ENCODE peak calls at places on chromosomes 3 and 15, in six cellular contexts. U is transverse colon; F is CD8-positive, alpha-beta memory T cell; Y is IMR-90; C is GM23248; S is psoas muscle. Z is an unnamed sample.

GRCh38 chr3:112358311-112358780 is 25.4 kb downstream of the CD200 start:
- DNase-seq in U (no peak), F (no peak), Y (peak), C (no peak), S (no peak), Z (no peak)

GRCh38 chr3:106552401-106553043 is 683.7 kb upstream of the CBLB start:
- DNase-seq in U (no peak), F (no peak), Y (no peak), C (no peak), S (no peak), Z (no peak)

GRCh38 chr3:141992512-141992911 is 116.1 kb downstream of the ATP1B3 start:
- DNase-seq in U (no peak), F (no peak), Y (no peak), C (no peak), S (no peak), Z (no peak)

GRCh38 chr3:194487289-194488006 is 646 bp upstream of the ATP13A3 start:
- DNase-seq in U (peak), F (peak), Y (no peak), C (peak), S (peak), Z (no peak)

GRCh38 chr3:81521855-81522254 is 239.6 kb downstream of the GBE1 start:
- DNase-seq in U (no peak), F (no peak), Y (no peak), C (no peak), S (no peak), Z (no peak)

GRCh38 chr3:176505878-176506621 is 691.2 kb downstream of the TBL1XR1 start:
- DNase-seq in U (no peak), F (no peak), Y (no peak), C (no peak), S (no peak), Z (no peak)

GRCh38 chr15:88606437-88606794 is 14.7 kb upstream of the AEN start:
- DNase-seq in U (no peak), F (no peak), Y (no peak), C (no peak), S (no peak), Z (no peak)

GRCh38 chr3:101182734-101183133 is 137.6 kb downstream of the IMPG2 start:
- DNase-seq in U (no peak), F (no peak), Y (peak), C (peak), S (no peak), Z (peak)

GRCh38 chr3:73549071-73549600 is 75.6 kb downstream of the PDZRN3 start:
- DNase-seq in U (no peak), F (no peak), Y (no peak), C (no peak), S (no peak), Z (no peak)

GRCh38 chr3:60774617-60775016 is 476.6 kb downstream of the FHIT start:
- DNase-seq in U (no peak), F (no peak), Y (no peak), C (no peak), S (no peak), Z (peak)

GRCh38 chr15:68383161-68384074 is 48.5 kb downstream of the ITGA11 start:
- DNase-seq in U (peak), F (peak), Y (peak), C (peak), S (no peak), Z (no peak)

GRCh38 chr15:91271565-91272153 is 171.6 kb downstream of the SV2B start:
- DNase-seq in U (peak), F (peak), Y (peak), C (peak), S (no peak), Z (peak)

GRCh38 chr3:9901967-9902366 is 681 bp upstream of the IL17RE start:
- DNase-seq in U (no peak), F (peak), Y (no peak), C (no peak), S (no peak), Z (no peak)

GRCh38 chr3:99339222-99339621 is 299.2 kb upstream of the COL8A1 start:
- DNase-seq in U (no peak), F (no peak), Y (no peak), C (no peak), S (no peak), Z (no peak)

GRCh38 chr15:46365612-46366011 is 730.8 kb downstream of the SQOR start:
- DNase-seq in U (no peak), F (no peak), Y (no peak), C (peak), S (no peak), Z (no peak)

GRCh38 chr3:8442993-8443670 is 58.5 kb upstream of the LMCD1 start:
- DNase-seq in U (no peak), F (no peak), Y (no peak), C (peak), S (no peak), Z (peak)

GRCh38 chr3:100457811-100458210 is 34.6 kb upstream of the TMEM45A start:
- DNase-seq in U (no peak), F (no peak), Y (no peak), C (no peak), S (no peak), Z (no peak)

GRCh38 chr3:16249336-16249735 is 15.4 kb downstream of the DPH3 start:
- DNase-seq in U (no peak), F (no peak), Y (peak), C (peak), S (no peak), Z (peak)

GRCh38 chr15:59388670-59389069 is 16.0 kb upstream of the MYO1E start:
- DNase-seq in U (no peak), F (no peak), Y (peak), C (peak), S (no peak), Z (no peak)

GRCh38 chr3:78645628-78646310 is 1122.0 kb downstream of the ROBO1 start:
- DNase-seq in U (no peak), F (no peak), Y (peak), C (peak), S (no peak), Z (peak)

GRCh38 chr3:185067173-185067572 is 85.7 kb downstream of the C3orf70 start:
- DNase-seq in U (no peak), F (no peak), Y (no peak), C (no peak), S (no peak), Z (no peak)

GRCh38 chr3:34419801-34420200 is 621.4 kb downstream of the PDCD6IP start:
- DNase-seq in U (no peak), F (no peak), Y (no peak), C (peak), S (no peak), Z (peak)

GRCh38 chr3:57029924-57030323 is 30.5 kb upstream of the SPATA12 start:
- DNase-seq in U (no peak), F (no peak), Y (no peak), C (no peak), S (no peak), Z (no peak)

GRCh38 chr3:43210049-43211027 is 76.0 kb upstream of the SNRK start:
- DNase-seq in U (no peak), F (no peak), Y (no peak), C (no peak), S (no peak), Z (no peak)

GRCh38 chr15:73078722-73079121 is 26.5 kb downstream of the NEO1 start:
- DNase-seq in U (peak), F (no peak), Y (peak), C (peak), S (no peak), Z (peak)
- H3K27ac ChIP-seq in U (peak), F (no peak), Y (no peak), C (no peak), S (peak), Z (no peak)

GRCh38 chr15:60935130-60935529 is 294.0 kb downstream of the RORA start:
- DNase-seq in U (no peak), F (no peak), Y (no peak), C (no peak), S (no peak), Z (no peak)
- H3K4me3 ChIP-seq in U (no peak), F (no peak), Y (no peak), C (no peak), S (no peak), Z (no peak)

DNA sequence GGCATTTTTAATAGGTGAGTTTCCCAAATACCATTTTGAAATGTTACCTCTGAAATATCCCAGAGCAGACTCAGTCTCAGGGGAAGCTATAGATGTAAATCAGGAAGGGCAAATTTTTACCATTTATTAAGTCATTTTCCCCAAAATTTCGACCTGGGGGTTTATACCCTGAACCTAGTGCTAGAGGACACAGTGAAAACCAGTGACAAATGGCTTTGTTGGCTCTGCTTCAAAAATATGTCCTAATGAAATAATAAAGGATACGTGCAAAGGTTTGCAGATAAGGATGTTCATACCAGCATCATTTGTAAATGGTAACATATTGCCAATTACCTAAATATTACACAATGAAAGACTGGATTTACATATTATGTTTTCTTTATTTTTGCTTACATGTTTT is 546.7 kb upstream of the ADAMTS9 start:
- DNase-seq in U (no peak), F (no peak), Y (no peak), C (no peak), S (no peak), Z (no peak)
- H3K27ac ChIP-seq in U (no peak), F (no peak), Y (no peak), C (no peak), S (no peak), Z (no peak)

DNA sequence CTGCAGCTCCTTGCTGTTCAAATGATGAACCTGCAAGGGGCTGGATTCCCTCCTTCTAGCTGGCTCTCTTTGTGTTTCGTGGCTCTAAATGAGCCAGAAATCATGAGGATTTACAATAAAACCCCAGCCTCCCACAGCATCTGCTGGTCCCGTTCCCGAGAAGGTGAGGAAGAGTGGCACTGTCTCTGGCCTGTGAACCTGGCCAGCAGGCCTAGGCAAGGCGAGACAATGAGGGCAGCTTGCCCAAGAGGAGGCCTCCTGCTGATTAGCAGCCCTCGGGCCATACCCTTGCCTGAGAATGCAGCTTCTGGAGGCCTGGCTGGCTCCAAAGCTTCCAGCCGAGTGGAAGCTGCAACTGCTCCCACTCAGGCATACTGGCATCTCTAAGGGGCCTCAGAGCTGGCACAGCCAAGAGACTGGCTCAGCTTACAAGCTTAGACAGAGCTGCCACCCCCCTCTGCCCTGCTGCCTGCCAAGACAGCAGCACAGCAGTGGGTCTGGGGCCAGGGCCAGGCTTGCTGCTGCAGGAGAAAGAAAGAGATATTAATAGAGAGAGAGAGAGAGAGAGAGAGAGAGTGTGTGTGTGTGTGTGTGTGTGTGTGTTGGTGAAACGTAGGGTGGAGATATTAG is 76.5 kb downstream of the HMG20A start:
- DNase-seq in U (peak), F (no peak), Y (no peak), C (peak), S (peak), Z (peak)
- H3K4me3 ChIP-seq in U (no peak), F (no peak), Y (no peak), C (peak), S (peak), Z (peak)

GRCh38 chr3:45225465-45226205 is 452 bp downstream of the TMEM158 start:
- DNase-seq in U (no peak), F (no peak), Y (no peak), C (peak), S (peak), Z (no peak)
- H3K27ac ChIP-seq in U (no peak), F (no peak), Y (peak), C (no peak), S (no peak), Z (no peak)